ENCODE peak calls at places on chromosomes 5 and 9, in seven cellular contexts. One of them, this sample, is unnamed.

GRCh38 chr5:145681686-145682085 is 153.5 kb downstream of the PRELID2 start:
- DNase-seq in ovary: peak
- DNase-seq in gastrocnemius medialis: peak
- DNase-seq in astrocyte of the spinal cord: peak
- DNase-seq in IMR-90: peak
- DNase-seq in right cardiac atrium: peak
- DNase-seq in stomach: peak
- DNase-seq in this sample: peak

GRCh38 chr5:142013734-142014495 is 1.1 kb upstream of the GNPDA1 start:
- DNase-seq in right cardiac atrium: peak
- DNase-seq in astrocyte of the spinal cord: peak
- DNase-seq in ovary: peak
- DNase-seq in stomach: no peak
- DNase-seq in IMR-90: peak
- DNase-seq in gastrocnemius medialis: peak
- DNase-seq in this sample: peak

GRCh38 chr5:56876325-56876724 is 33.1 kb upstream of the SETD9 start:
- DNase-seq in astrocyte of the spinal cord: no peak
- DNase-seq in IMR-90: peak
- DNase-seq in stomach: no peak
- DNase-seq in gastrocnemius medialis: no peak
- DNase-seq in ovary: no peak
- DNase-seq in right cardiac atrium: no peak
- DNase-seq in this sample: no peak

GRCh38 chr9:16134351-16134750 is 581.5 kb downstream of the CCDC171 start:
- DNase-seq in right cardiac atrium: no peak
- DNase-seq in astrocyte of the spinal cord: no peak
- DNase-seq in gastrocnemius medialis: no peak
- DNase-seq in ovary: no peak
- DNase-seq in stomach: no peak
- DNase-seq in IMR-90: no peak
- DNase-seq in this sample: no peak

GRCh38 chr5:127673401-127673800 is 24.5 kb downstream of the CTXN3 start:
- DNase-seq in right cardiac atrium: no peak
- DNase-seq in astrocyte of the spinal cord: no peak
- DNase-seq in stomach: no peak
- DNase-seq in IMR-90: peak
- DNase-seq in gastrocnemius medialis: no peak
- DNase-seq in ovary: no peak
- DNase-seq in this sample: no peak

GRCh38 chr9:95091971-95092320 is 225.6 kb downstream of the FANCC start:
- DNase-seq in IMR-90: peak
- DNase-seq in right cardiac atrium: no peak
- DNase-seq in astrocyte of the spinal cord: no peak
- DNase-seq in ovary: no peak
- DNase-seq in gastrocnemius medialis: no peak
- DNase-seq in stomach: no peak
- DNase-seq in this sample: no peak

GRCh38 chr9:4114569-4115505 is 185.0 kb downstream of the GLIS3 start:
- DNase-seq in astrocyte of the spinal cord: peak
- DNase-seq in ovary: no peak
- DNase-seq in IMR-90: peak
- DNase-seq in gastrocnemius medialis: no peak
- DNase-seq in right cardiac atrium: peak
- DNase-seq in stomach: no peak
- DNase-seq in this sample: no peak

GRCh38 chr9:79769476-79770275 is 197.9 kb downstream of the TLE4 start:
- DNase-seq in stomach: no peak
- DNase-seq in ovary: no peak
- DNase-seq in astrocyte of the spinal cord: no peak
- DNase-seq in right cardiac atrium: no peak
- DNase-seq in IMR-90: peak
- DNase-seq in gastrocnemius medialis: no peak
- DNase-seq in this sample: no peak

GRCh38 chr5:161306354-161306990 is 240.1 kb downstream of the GABRB2 start:
- DNase-seq in ovary: no peak
- DNase-seq in gastrocnemius medialis: no peak
- DNase-seq in stomach: no peak
- DNase-seq in right cardiac atrium: no peak
- DNase-seq in IMR-90: no peak
- DNase-seq in astrocyte of the spinal cord: no peak
- DNase-seq in this sample: no peak

GRCh38 chr9:116806075-116806474 is 119.0 kb downstream of the TRIM32 start:
- DNase-seq in ovary: no peak
- DNase-seq in right cardiac atrium: no peak
- DNase-seq in astrocyte of the spinal cord: no peak
- DNase-seq in IMR-90: peak
- DNase-seq in stomach: no peak
- DNase-seq in gastrocnemius medialis: no peak
- DNase-seq in this sample: no peak

GRCh38 chr9:133842174-133842573 is 104.0 kb upstream of the SARDH start:
- DNase-seq in astrocyte of the spinal cord: no peak
- DNase-seq in right cardiac atrium: no peak
- DNase-seq in IMR-90: no peak
- DNase-seq in gastrocnemius medialis: peak
- DNase-seq in ovary: no peak
- DNase-seq in stomach: peak
- DNase-seq in this sample: no peak

GRCh38 chr5:88892669-88893068 is 9.7 kb upstream of the MEF2C start:
- DNase-seq in IMR-90: no peak
- DNase-seq in stomach: no peak
- DNase-seq in ovary: no peak
- DNase-seq in gastrocnemius medialis: peak
- DNase-seq in right cardiac atrium: no peak
- DNase-seq in astrocyte of the spinal cord: no peak
- DNase-seq in this sample: no peak

GRCh38 chr9:26995815-26996214 is 9.7 kb downstream of the LRRC19 start:
- DNase-seq in ovary: no peak
- DNase-seq in stomach: no peak
- DNase-seq in astrocyte of the spinal cord: no peak
- DNase-seq in right cardiac atrium: no peak
- DNase-seq in gastrocnemius medialis: no peak
- DNase-seq in IMR-90: no peak
- DNase-seq in this sample: no peak

GRCh38 chr9:136820947-136821332 is 13.2 kb downstream of the RABL6 start:
- DNase-seq in IMR-90: no peak
- DNase-seq in astrocyte of the spinal cord: peak
- DNase-seq in right cardiac atrium: no peak
- DNase-seq in ovary: peak
- DNase-seq in stomach: no peak
- DNase-seq in gastrocnemius medialis: no peak
- DNase-seq in this sample: no peak
- H3K4me3 ChIP-seq in IMR-90: no peak
- H3K4me3 ChIP-seq in astrocyte of the spinal cord: peak
- H3K4me3 ChIP-seq in right cardiac atrium: peak
- H3K4me3 ChIP-seq in ovary: peak
- H3K4me3 ChIP-seq in stomach: peak
- H3K4me3 ChIP-seq in gastrocnemius medialis: peak
- H3K4me3 ChIP-seq in this sample: no peak

GRCh38 chr5:69416180-69416579 is 1.3 kb downstream of the MARVELD2 start:
- DNase-seq in ovary: no peak
- DNase-seq in IMR-90: no peak
- DNase-seq in stomach: no peak
- DNase-seq in right cardiac atrium: no peak
- DNase-seq in astrocyte of the spinal cord: no peak
- DNase-seq in gastrocnemius medialis: no peak
- DNase-seq in this sample: peak
- H3K4me3 ChIP-seq in ovary: no peak
- H3K4me3 ChIP-seq in IMR-90: no peak
- H3K4me3 ChIP-seq in stomach: peak
- H3K4me3 ChIP-seq in right cardiac atrium: no peak
- H3K4me3 ChIP-seq in astrocyte of the spinal cord: no peak
- H3K4me3 ChIP-seq in gastrocnemius medialis: no peak
- H3K4me3 ChIP-seq in this sample: peak

DNA sequence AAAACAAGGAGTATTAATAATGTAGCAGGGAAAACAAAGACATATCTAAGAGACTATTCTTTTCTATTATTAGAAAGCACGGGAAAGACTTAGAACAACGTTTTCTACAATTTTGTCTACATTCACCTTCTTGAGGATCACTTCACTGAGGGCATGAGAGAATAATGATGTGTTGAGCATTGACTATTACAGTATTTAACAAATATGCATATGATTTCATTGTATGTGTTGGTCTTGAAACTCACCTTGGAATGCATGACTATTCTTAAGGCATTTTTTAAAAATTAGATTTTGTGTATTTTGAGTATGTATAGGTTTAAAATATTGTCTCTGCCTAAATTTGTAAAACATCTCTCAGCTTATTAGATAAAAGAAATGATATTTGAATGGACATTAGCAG is 1.2 kb downstream of the FSD1L start:
- DNase-seq in astrocyte of the spinal cord: peak
- DNase-seq in gastrocnemius medialis: no peak
- DNase-seq in stomach: no peak
- DNase-seq in IMR-90: peak
- DNase-seq in right cardiac atrium: no peak
- DNase-seq in ovary: no peak
- DNase-seq in this sample: no peak
- H3K4me3 ChIP-seq in astrocyte of the spinal cord: peak
- H3K4me3 ChIP-seq in gastrocnemius medialis: peak
- H3K4me3 ChIP-seq in stomach: peak
- H3K4me3 ChIP-seq in IMR-90: peak
- H3K4me3 ChIP-seq in right cardiac atrium: peak
- H3K4me3 ChIP-seq in ovary: peak
- H3K4me3 ChIP-seq in this sample: peak

GRCh38 chr5:135029468-135030122 is 4.4 kb downstream of the PITX1 start:
- DNase-seq in right cardiac atrium: no peak
- DNase-seq in gastrocnemius medialis: no peak
- DNase-seq in ovary: no peak
- DNase-seq in IMR-90: no peak
- DNase-seq in stomach: no peak
- DNase-seq in astrocyte of the spinal cord: peak
- DNase-seq in this sample: no peak

GRCh38 chr5:135031146-135031812 is 2.7 kb downstream of the PITX1 start:
- DNase-seq in stomach: no peak
- DNase-seq in gastrocnemius medialis: no peak
- DNase-seq in IMR-90: peak
- DNase-seq in right cardiac atrium: no peak
- DNase-seq in ovary: no peak
- DNase-seq in astrocyte of the spinal cord: no peak
- DNase-seq in this sample: no peak

GRCh38 chr5:135030691-135031145 is 3.3 kb downstream of the PITX1 start:
- DNase-seq in IMR-90: no peak
- DNase-seq in gastrocnemius medialis: no peak
- DNase-seq in stomach: no peak
- DNase-seq in right cardiac atrium: no peak
- DNase-seq in ovary: no peak
- DNase-seq in astrocyte of the spinal cord: no peak
- DNase-seq in this sample: no peak

GRCh38 chr5:135028791-135029467 is 5.1 kb downstream of the PITX1 start:
- DNase-seq in ovary: no peak
- DNase-seq in gastrocnemius medialis: no peak
- DNase-seq in stomach: no peak
- DNase-seq in right cardiac atrium: no peak
- DNase-seq in astrocyte of the spinal cord: no peak
- DNase-seq in IMR-90: no peak
- DNase-seq in this sample: no peak

GRCh38 chr5:135030123-135030517 is 3.9 kb downstream of the PITX1 start:
- DNase-seq in gastrocnemius medialis: no peak
- DNase-seq in right cardiac atrium: no peak
- DNase-seq in astrocyte of the spinal cord: no peak
- DNase-seq in ovary: no peak
- DNase-seq in IMR-90: no peak
- DNase-seq in stomach: no peak
- DNase-seq in this sample: peak
- H3K4me3 ChIP-seq in gastrocnemius medialis: no peak
- H3K4me3 ChIP-seq in right cardiac atrium: no peak
- H3K4me3 ChIP-seq in astrocyte of the spinal cord: no peak
- H3K4me3 ChIP-seq in ovary: no peak
- H3K4me3 ChIP-seq in IMR-90: no peak
- H3K4me3 ChIP-seq in stomach: peak
- H3K4me3 ChIP-seq in this sample: no peak

GRCh38 chr9:132409828-132410528 is at the start of gene CFAP77:
- DNase-seq in gastrocnemius medialis: no peak
- DNase-seq in ovary: peak
- DNase-seq in astrocyte of the spinal cord: peak
- DNase-seq in right cardiac atrium: peak
- DNase-seq in stomach: peak
- DNase-seq in IMR-90: peak
- DNase-seq in this sample: peak
- H3K4me3 ChIP-seq in gastrocnemius medialis: peak
- H3K4me3 ChIP-seq in ovary: peak
- H3K4me3 ChIP-seq in astrocyte of the spinal cord: peak
- H3K4me3 ChIP-seq in right cardiac atrium: peak
- H3K4me3 ChIP-seq in stomach: peak
- H3K4me3 ChIP-seq in IMR-90: peak
- H3K4me3 ChIP-seq in this sample: peak

GRCh38 chr9:130662099-130662926 is 2.1 kb upstream of the PRDM12 start:
- DNase-seq in gastrocnemius medialis: no peak
- DNase-seq in astrocyte of the spinal cord: no peak
- DNase-seq in IMR-90: no peak
- DNase-seq in ovary: no peak
- DNase-seq in stomach: no peak
- DNase-seq in right cardiac atrium: no peak
- DNase-seq in this sample: peak

GRCh38 chr9:130660326-130660682 is 4.1 kb upstream of the PRDM12 start:
- DNase-seq in IMR-90: no peak
- DNase-seq in ovary: no peak
- DNase-seq in right cardiac atrium: no peak
- DNase-seq in stomach: no peak
- DNase-seq in astrocyte of the spinal cord: no peak
- DNase-seq in gastrocnemius medialis: no peak
- DNase-seq in this sample: no peak

GRCh38 chr9:130661461-130662098 is 2.8 kb upstream of the PRDM12 start:
- DNase-seq in IMR-90: no peak
- DNase-seq in ovary: no peak
- DNase-seq in stomach: no peak
- DNase-seq in gastrocnemius medialis: no peak
- DNase-seq in right cardiac atrium: no peak
- DNase-seq in astrocyte of the spinal cord: no peak
- DNase-seq in this sample: no peak

GRCh38 chr9:130659699-130660248 is 4.6 kb upstream of the PRDM12 start:
- DNase-seq in gastrocnemius medialis: no peak
- DNase-seq in stomach: no peak
- DNase-seq in ovary: no peak
- DNase-seq in IMR-90: no peak
- DNase-seq in right cardiac atrium: no peak
- DNase-seq in astrocyte of the spinal cord: no peak
- DNase-seq in this sample: peak

DNA sequence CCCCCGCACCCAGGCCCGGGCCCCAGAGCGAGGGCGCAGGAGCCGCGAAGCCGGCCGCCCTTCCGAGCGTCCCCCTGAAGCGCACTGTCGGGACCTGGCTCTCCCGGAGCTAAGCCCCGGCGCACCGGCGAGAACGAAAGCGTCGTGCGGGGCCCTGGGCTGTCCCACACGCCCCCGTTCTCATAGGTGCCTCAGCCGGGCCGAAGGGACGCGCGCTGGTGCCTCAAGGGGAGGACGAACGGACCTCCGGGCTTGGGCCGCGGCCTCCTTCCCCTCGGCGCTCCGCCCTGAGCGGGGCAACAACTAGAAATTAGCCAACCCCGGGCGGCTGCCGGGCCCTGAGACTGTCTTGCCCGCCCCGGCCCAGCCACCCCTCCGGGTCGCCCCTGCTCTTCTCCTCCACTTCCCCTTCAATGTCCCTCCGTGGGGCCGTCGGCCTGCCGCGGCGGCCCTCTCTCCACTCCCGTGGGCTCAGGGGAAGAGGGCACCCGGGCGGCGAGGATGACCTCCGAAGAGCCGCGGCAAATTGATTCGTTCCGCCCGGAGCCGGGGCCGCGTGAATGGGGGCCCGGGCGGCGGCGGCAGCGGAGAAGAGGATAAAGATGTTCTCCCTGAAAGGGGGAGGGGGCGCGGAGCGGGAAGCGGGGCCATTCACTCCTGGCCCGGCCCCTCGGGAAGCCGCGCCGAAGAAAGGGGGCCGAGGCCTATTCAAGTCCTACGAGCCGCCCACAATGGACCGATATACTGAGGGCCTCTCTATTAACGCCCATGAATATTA is 3.5 kb upstream of the PRDM12 start:
- DNase-seq in right cardiac atrium: no peak
- DNase-seq in gastrocnemius medialis: no peak
- DNase-seq in astrocyte of the spinal cord: no peak
- DNase-seq in IMR-90: no peak
- DNase-seq in ovary: no peak
- DNase-seq in stomach: no peak
- DNase-seq in this sample: peak
- H3K4me3 ChIP-seq in right cardiac atrium: peak
- H3K4me3 ChIP-seq in gastrocnemius medialis: peak
- H3K4me3 ChIP-seq in astrocyte of the spinal cord: no peak
- H3K4me3 ChIP-seq in IMR-90: peak
- H3K4me3 ChIP-seq in ovary: peak
- H3K4me3 ChIP-seq in stomach: peak
- H3K4me3 ChIP-seq in this sample: peak